ENCODE peak calls at places on chromosomes 6 and 20, in six cellular contexts. One of them, this sample, is unnamed.

GRCh38 chr6:143397229-143398222 is 53.0 kb downstream of the ADAT2 start:
- DNase-seq in CD4-positive, CD25-positive, alpha-beta regulatory T cell: no peak
- DNase-seq in hepatocyte: peak; percentile 83
- DNase-seq in stomach: peak; percentile 73
- DNase-seq in testis: no peak
- DNase-seq in adrenal gland: no peak
- DNase-seq in this sample: no peak

GRCh38 chr6:35218021-35218420 is 4.3 kb downstream of the SCUBE3 start:
- DNase-seq in CD4-positive, CD25-positive, alpha-beta regulatory T cell: no peak
- DNase-seq in hepatocyte: peak; percentile 22
- DNase-seq in stomach: no peak
- DNase-seq in testis: no peak
- DNase-seq in adrenal gland: no peak
- DNase-seq in this sample: no peak

GRCh38 chr6:55902796-55903195 is 27.4 kb upstream of the BMP5 start:
- DNase-seq in CD4-positive, CD25-positive, alpha-beta regulatory T cell: no peak
- DNase-seq in hepatocyte: peak; percentile 13
- DNase-seq in stomach: no peak
- DNase-seq in testis: no peak
- DNase-seq in adrenal gland: no peak
- DNase-seq in this sample: no peak

GRCh38 chr6:43729537-43729936 is 40.5 kb upstream of the VEGFA start:
- DNase-seq in CD4-positive, CD25-positive, alpha-beta regulatory T cell: no peak
- DNase-seq in hepatocyte: no peak
- DNase-seq in stomach: no peak
- DNase-seq in testis: no peak
- DNase-seq in adrenal gland: no peak
- DNase-seq in this sample: no peak

GRCh38 chr6:163793584-163793983 is 379.1 kb downstream of the QKI start:
- DNase-seq in CD4-positive, CD25-positive, alpha-beta regulatory T cell: peak; percentile 60
- DNase-seq in hepatocyte: peak; percentile 68
- DNase-seq in stomach: no peak
- DNase-seq in testis: no peak
- DNase-seq in adrenal gland: no peak
- DNase-seq in this sample: no peak

GRCh38 chr20:50569864-50570836 is 60.0 kb downstream of the PTPN1 start:
- DNase-seq in CD4-positive, CD25-positive, alpha-beta regulatory T cell: peak; percentile 75
- DNase-seq in hepatocyte: no peak
- DNase-seq in stomach: no peak
- DNase-seq in testis: peak; percentile 65
- DNase-seq in adrenal gland: no peak
- DNase-seq in this sample: no peak

GRCh38 chr6:3885262-3886036 is 36.3 kb downstream of the FAM50B start:
- DNase-seq in CD4-positive, CD25-positive, alpha-beta regulatory T cell: no peak
- DNase-seq in hepatocyte: peak; percentile 44
- DNase-seq in stomach: no peak
- DNase-seq in testis: no peak
- DNase-seq in adrenal gland: no peak
- DNase-seq in this sample: no peak

GRCh38 chr20:54350415-54350814 is 125.0 kb upstream of the DOK5 start:
- DNase-seq in CD4-positive, CD25-positive, alpha-beta regulatory T cell: no peak
- DNase-seq in hepatocyte: no peak
- DNase-seq in stomach: no peak
- DNase-seq in testis: no peak
- DNase-seq in adrenal gland: no peak
- DNase-seq in this sample: no peak

GRCh38 chr20:22411568-22412450 is 172.6 kb downstream of the FOXA2 start:
- DNase-seq in CD4-positive, CD25-positive, alpha-beta regulatory T cell: no peak
- DNase-seq in hepatocyte: peak; percentile 76
- DNase-seq in stomach: peak; percentile 51
- DNase-seq in testis: peak; percentile 78
- DNase-seq in adrenal gland: no peak
- DNase-seq in this sample: no peak

GRCh38 chr6:118103381-118104105 is 196.5 kb downstream of the SLC35F1 start:
- DNase-seq in CD4-positive, CD25-positive, alpha-beta regulatory T cell: no peak
- DNase-seq in hepatocyte: no peak
- DNase-seq in stomach: no peak
- DNase-seq in testis: no peak
- DNase-seq in adrenal gland: no peak
- DNase-seq in this sample: no peak

GRCh38 chr6:17628873-17629272 is 28.8 kb downstream of the FAM8A1 start:
- DNase-seq in CD4-positive, CD25-positive, alpha-beta regulatory T cell: no peak
- DNase-seq in hepatocyte: no peak
- DNase-seq in stomach: no peak
- DNase-seq in testis: no peak
- DNase-seq in adrenal gland: no peak
- DNase-seq in this sample: no peak

GRCh38 chr20:52033313-52033712 is 158.3 kb downstream of the ZFP64 start:
- DNase-seq in CD4-positive, CD25-positive, alpha-beta regulatory T cell: no peak
- DNase-seq in hepatocyte: peak; percentile 13
- DNase-seq in stomach: no peak
- DNase-seq in testis: no peak
- DNase-seq in adrenal gland: no peak
- DNase-seq in this sample: no peak

GRCh38 chr6:37938909-37939308 is 119.4 kb downstream of the ZFAND3 start:
- DNase-seq in CD4-positive, CD25-positive, alpha-beta regulatory T cell: no peak
- DNase-seq in hepatocyte: no peak
- DNase-seq in stomach: no peak
- DNase-seq in testis: no peak
- DNase-seq in adrenal gland: no peak
- DNase-seq in this sample: no peak

GRCh38 chr6:25478973-25479372 is 173.0 kb upstream of the SCGN start:
- DNase-seq in CD4-positive, CD25-positive, alpha-beta regulatory T cell: no peak
- DNase-seq in hepatocyte: no peak
- DNase-seq in stomach: no peak
- DNase-seq in testis: no peak
- DNase-seq in adrenal gland: no peak
- DNase-seq in this sample: no peak

GRCh38 chr6:24933868-24934401 is 1.8 kb downstream of the RIPOR2 start:
- DNase-seq in CD4-positive, CD25-positive, alpha-beta regulatory T cell: peak; percentile 77
- DNase-seq in hepatocyte: peak; percentile 51
- DNase-seq in stomach: no peak
- DNase-seq in testis: peak; percentile 52
- DNase-seq in adrenal gland: no peak
- DNase-seq in this sample: peak; percentile 16

GRCh38 chr20:25011831-25012241 is 19.3 kb upstream of the APMAP start:
- DNase-seq in CD4-positive, CD25-positive, alpha-beta regulatory T cell: no peak
- DNase-seq in hepatocyte: no peak
- DNase-seq in stomach: peak; percentile 48
- DNase-seq in testis: no peak
- DNase-seq in adrenal gland: no peak
- DNase-seq in this sample: no peak

GRCh38 chr20:61414455-61414991 is 162.5 kb downstream of the CDH4 start:
- DNase-seq in CD4-positive, CD25-positive, alpha-beta regulatory T cell: no peak
- DNase-seq in hepatocyte: no peak
- DNase-seq in stomach: no peak
- DNase-seq in testis: no peak
- DNase-seq in adrenal gland: no peak
- DNase-seq in this sample: no peak

GRCh38 chr6:92161953-92162352 is 1257.4 kb downstream of the EPHA7 start:
- DNase-seq in CD4-positive, CD25-positive, alpha-beta regulatory T cell: no peak
- DNase-seq in hepatocyte: no peak
- DNase-seq in stomach: no peak
- DNase-seq in testis: no peak
- DNase-seq in adrenal gland: no peak
- DNase-seq in this sample: no peak

GRCh38 chr20:63457737-63458136 is 14.7 kb downstream of the KCNQ2 start:
- DNase-seq in CD4-positive, CD25-positive, alpha-beta regulatory T cell: no peak
- DNase-seq in hepatocyte: no peak
- DNase-seq in stomach: peak; percentile 31
- DNase-seq in testis: no peak
- DNase-seq in adrenal gland: peak; percentile 41
- DNase-seq in this sample: peak; percentile 69

GRCh38 chr6:51330971-51331370 is 512.3 kb downstream of the TFAP2B start:
- DNase-seq in CD4-positive, CD25-positive, alpha-beta regulatory T cell: no peak
- DNase-seq in hepatocyte: no peak
- DNase-seq in stomach: no peak
- DNase-seq in testis: no peak
- DNase-seq in adrenal gland: no peak
- DNase-seq in this sample: no peak

GRCh38 chr20:2112910-2113309 is 11.3 kb downstream of the STK35 start:
- DNase-seq in CD4-positive, CD25-positive, alpha-beta regulatory T cell: no peak
- DNase-seq in hepatocyte: no peak
- DNase-seq in stomach: no peak
- DNase-seq in testis: no peak
- DNase-seq in adrenal gland: no peak
- DNase-seq in this sample: no peak

GRCh38 chr20:11246251-11246775 is 572.5 kb upstream of the JAG1 start:
- DNase-seq in CD4-positive, CD25-positive, alpha-beta regulatory T cell: no peak
- DNase-seq in hepatocyte: no peak
- DNase-seq in stomach: no peak
- DNase-seq in testis: no peak
- DNase-seq in adrenal gland: no peak
- DNase-seq in this sample: no peak

GRCh38 chr6:159727717-159728440 is 573 bp downstream of the WTAP start:
- DNase-seq in CD4-positive, CD25-positive, alpha-beta regulatory T cell: peak; percentile 70
- DNase-seq in hepatocyte: peak; percentile 28
- DNase-seq in stomach: no peak
- DNase-seq in testis: no peak
- DNase-seq in adrenal gland: peak; percentile 58
- DNase-seq in this sample: no peak

GRCh38 chr20:32366380-32366779 is 8.2 kb downstream of the ASXL1 start:
- DNase-seq in CD4-positive, CD25-positive, alpha-beta regulatory T cell: peak; percentile 52
- DNase-seq in hepatocyte: no peak
- DNase-seq in stomach: no peak
- DNase-seq in testis: no peak
- DNase-seq in adrenal gland: no peak
- DNase-seq in this sample: no peak

GRCh38 chr20:32362924-32363364 is 4.8 kb downstream of the ASXL1 start:
- DNase-seq in CD4-positive, CD25-positive, alpha-beta regulatory T cell: no peak
- DNase-seq in hepatocyte: no peak
- DNase-seq in stomach: no peak
- DNase-seq in testis: no peak
- DNase-seq in adrenal gland: no peak
- DNase-seq in this sample: no peak

GRCh38 chr20:32364554-32365208 is 6.5 kb downstream of the ASXL1 start:
- DNase-seq in CD4-positive, CD25-positive, alpha-beta regulatory T cell: no peak
- DNase-seq in hepatocyte: no peak
- DNase-seq in stomach: no peak
- DNase-seq in testis: no peak
- DNase-seq in adrenal gland: no peak
- DNase-seq in this sample: no peak

GRCh38 chr20:32365560-32365959 is 7.4 kb downstream of the ASXL1 start:
- DNase-seq in CD4-positive, CD25-positive, alpha-beta regulatory T cell: no peak
- DNase-seq in hepatocyte: no peak
- DNase-seq in stomach: no peak
- DNase-seq in testis: no peak
- DNase-seq in adrenal gland: no peak
- DNase-seq in this sample: no peak

GRCh38 chr20:32363492-32363891 is 5.4 kb downstream of the ASXL1 start:
- DNase-seq in CD4-positive, CD25-positive, alpha-beta regulatory T cell: no peak
- DNase-seq in hepatocyte: no peak
- DNase-seq in stomach: no peak
- DNase-seq in testis: no peak
- DNase-seq in adrenal gland: no peak
- DNase-seq in this sample: no peak
- H3K4me1 ChIP-seq in CD4-positive, CD25-positive, alpha-beta regulatory T cell: peaks cover 94% of the 10 kb centered on the region
- H3K4me1 ChIP-seq in hepatocyte: peaks cover 42% of the 10 kb centered on the region
- H3K4me1 ChIP-seq in stomach: peaks cover 63% of the 10 kb centered on the region
- H3K4me1 ChIP-seq in testis: peaks cover 21% of the 10 kb centered on the region
- H3K4me1 ChIP-seq in adrenal gland: peaks cover 85% of the 10 kb centered on the region
- H3K4me1 ChIP-seq in this sample: peaks cover 19% of the 10 kb centered on the region

DNA sequence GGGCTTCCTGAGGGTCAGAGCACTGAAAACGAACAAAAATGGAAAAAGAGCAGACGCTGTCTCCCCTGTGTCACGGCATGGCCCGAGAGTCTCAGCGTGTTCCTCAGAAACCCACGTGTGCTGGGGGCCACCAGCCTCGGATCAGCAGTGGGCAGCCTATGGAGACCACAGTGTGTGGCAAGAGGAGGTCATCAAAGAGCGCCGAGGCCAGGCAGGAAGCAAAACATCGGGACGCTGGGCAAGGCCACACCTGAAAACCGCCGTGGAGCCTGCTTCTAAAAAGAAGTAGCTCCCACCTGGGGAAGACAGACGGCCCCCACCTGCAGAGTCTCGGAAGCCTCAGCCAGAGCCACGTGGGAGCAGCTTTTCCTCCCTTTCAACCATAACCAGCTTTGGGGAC is 135.1 kb upstream of the THBS2 start:
- DNase-seq in CD4-positive, CD25-positive, alpha-beta regulatory T cell: no peak
- DNase-seq in hepatocyte: no peak
- DNase-seq in stomach: no peak
- DNase-seq in testis: no peak
- DNase-seq in adrenal gland: no peak
- DNase-seq in this sample: no peak
- H3K9me3 ChIP-seq in CD4-positive, CD25-positive, alpha-beta regulatory T cell: no peaks in the 10 kb centered on the region
- H3K9me3 ChIP-seq in hepatocyte: peaks cover 4% of the 10 kb centered on the region
- H3K9me3 ChIP-seq in stomach: no peaks in the 10 kb centered on the region
- H3K9me3 ChIP-seq in testis: no peaks in the 10 kb centered on the region
- H3K9me3 ChIP-seq in adrenal gland: no peaks in the 10 kb centered on the region
- H3K9me3 ChIP-seq in this sample: no peaks in the 10 kb centered on the region

GRCh38 chr6:116328528-116328903 is 42.2 kb upstream of the DSE start:
- DNase-seq in CD4-positive, CD25-positive, alpha-beta regulatory T cell: no peak
- DNase-seq in hepatocyte: no peak
- DNase-seq in stomach: no peak
- DNase-seq in testis: no peak
- DNase-seq in adrenal gland: no peak
- DNase-seq in this sample: no peak
- H3K4me1 ChIP-seq in CD4-positive, CD25-positive, alpha-beta regulatory T cell: no peaks in the 10 kb centered on the region
- H3K4me1 ChIP-seq in hepatocyte: peaks cover 7% of the 10 kb centered on the region
- H3K4me1 ChIP-seq in stomach: no peaks in the 10 kb centered on the region
- H3K4me1 ChIP-seq in testis: peaks cover 4% of the 10 kb centered on the region
- H3K4me1 ChIP-seq in adrenal gland: no peaks in the 10 kb centered on the region
- H3K4me1 ChIP-seq in this sample: peaks cover 8% of the 10 kb centered on the region

GRCh38 chr6:167748458-167749379 is 78.0 kb upstream of the AFDN start:
- DNase-seq in CD4-positive, CD25-positive, alpha-beta regulatory T cell: no peak
- DNase-seq in hepatocyte: peak; percentile 37
- DNase-seq in stomach: peak; percentile 24
- DNase-seq in testis: no peak
- DNase-seq in adrenal gland: no peak
- DNase-seq in this sample: no peak
- H3K9me3 ChIP-seq in CD4-positive, CD25-positive, alpha-beta regulatory T cell: no peaks in the 10 kb centered on the region
- H3K9me3 ChIP-seq in hepatocyte: no peaks in the 10 kb centered on the region
- H3K9me3 ChIP-seq in stomach: no peaks in the 10 kb centered on the region
- H3K9me3 ChIP-seq in testis: no peaks in the 10 kb centered on the region
- H3K9me3 ChIP-seq in adrenal gland: no peaks in the 10 kb centered on the region
- H3K9me3 ChIP-seq in this sample: no peaks in the 10 kb centered on the region